ENCODE peak calls at places on chromosomes 2 and 18, in six cellular contexts. A is OCI-LY7; O is stimulated activated naive CD8-positive, alpha-beta T cell treated with anti-CD3 and anti-CD28 coated beads, Interleukin-15, Interleukin-2, amounts not matched to agents 100 U/mL and 50 U/mL, for 24 hours; Z is activated T-cell treated with anti-CD3 and anti-CD28 coated beads, Interleukin-2, amount 50 U/mL, for 4 hours; R is activated CD4-positive, alpha-beta T cell treated with anti-CD3 and anti-CD28 coated beads for 1 hour; D is dermis microvascular lymphatic vessel endothelial cell. C is an unnamed sample.

GRCh38 chr18:23337599-23338444 is 115.3 kb upstream of the RIOK3 start:
- DNase-seq in A (no peak), O (no peak), Z (no peak), R (no peak), D (peak; percentile 72), C (peak; percentile 42)

GRCh38 chr18:6884944-6885343 is 155.4 kb downstream of the ARHGAP28 start:
- DNase-seq in A (no peak), O (no peak), Z (no peak), R (no peak), D (peak; percentile 15), C (no peak)

GRCh38 chr2:238141541-238142318 is 3.3 kb downstream of the KLHL30 start:
- DNase-seq in A (no peak), O (no peak), Z (no peak), R (no peak), D (peak; percentile 23), C (no peak)

GRCh38 chr2:174555998-174556397 is 41.6 kb downstream of the WIPF1 start:
- DNase-seq in A (no peak), O (no peak), Z (no peak), R (no peak), D (peak; percentile 7), C (no peak)

GRCh38 chr18:47979611-47980200 is 49.2 kb upstream of the SMAD2 start:
- DNase-seq in A (no peak), O (no peak), Z (no peak), R (no peak), D (no peak), C (no peak)

GRCh38 chr18:71426441-71426840 is 1117.7 kb downstream of the CBLN2 start:
- DNase-seq in A (no peak), O (no peak), Z (no peak), R (no peak), D (no peak), C (no peak)

GRCh38 chr2:41722668-41723369 is 325.0 kb upstream of the PKDCC start:
- DNase-seq in A (no peak), O (no peak), Z (no peak), R (no peak), D (peak; percentile 5), C (no peak)

GRCh38 chr2:150981826-150982225 is 279.8 kb downstream of the RBM43 start:
- DNase-seq in A (no peak), O (no peak), Z (no peak), R (no peak), D (no peak), C (no peak)

GRCh38 chr18:33751613-33752221 is 173.7 kb downstream of the ASXL3 start:
- DNase-seq in A (peak; percentile 46), O (no peak), Z (no peak), R (no peak), D (peak; percentile 2), C (peak; percentile 43)

GRCh38 chr2:174708713-174709112 is 55.6 kb downstream of the CHRNA1 start:
- DNase-seq in A (no peak), O (no peak), Z (no peak), R (no peak), D (no peak), C (no peak)

GRCh38 chr2:175203621-175204496 is 22.3 kb upstream of the ATP5MC3 start:
- DNase-seq in A (peak; percentile 55), O (peak; percentile 60), Z (peak; percentile 29), R (peak; percentile 16), D (peak; percentile 49), C (peak; percentile 80)

GRCh38 chr2:108278631-108279030 is 10.1 kb upstream of the SULT1C2 start:
- DNase-seq in A (no peak), O (no peak), Z (no peak), R (no peak), D (no peak), C (no peak)

GRCh38 chr2:890791-891190 is 59.9 kb upstream of the SNTG2 start:
- DNase-seq in A (no peak), O (no peak), Z (no peak), R (no peak), D (no peak), C (no peak)

GRCh38 chr2:205883965-205884364 is 201.7 kb downstream of the NRP2 start:
- DNase-seq in A (no peak), O (no peak), Z (no peak), R (no peak), D (no peak), C (no peak)

GRCh38 chr18:9431296-9431695 is 44.0 kb upstream of the RALBP1 start:
- DNase-seq in A (no peak), O (no peak), Z (no peak), R (no peak), D (no peak), C (no peak)

GRCh38 chr2:26563686-26564085 is 77.5 kb downstream of the CIB4 start:
- DNase-seq in A (no peak), O (no peak), Z (no peak), R (no peak), D (no peak), C (no peak)

GRCh38 chr2:134268265-134268664 is 14.4 kb downstream of the MGAT5 start:
- DNase-seq in A (no peak), O (no peak), Z (no peak), R (no peak), D (peak; percentile 48), C (no peak)

GRCh38 chr2:86221066-86221684 is 21.9 kb downstream of the MRPL35 start:
- DNase-seq in A (peak; percentile 72), O (peak; percentile 66), Z (peak; percentile 18), R (peak; percentile 30), D (peak; percentile 62), C (peak; percentile 79)

GRCh38 chr18:59697236-59697932 is at the start of gene CCBE1:
- DNase-seq in A (no peak), O (peak; percentile 73), Z (no peak), R (no peak), D (peak; percentile 55), C (peak; percentile 88)

GRCh38 chr2:23486676-23487075 is 101.7 kb downstream of the KLHL29 start:
- DNase-seq in A (no peak), O (no peak), Z (no peak), R (no peak), D (no peak), C (no peak)

GRCh38 chr2:237533668-237534138 is 32.7 kb upstream of the PRLH start:
- DNase-seq in A (peak; percentile 15), O (no peak), Z (no peak), R (no peak), D (no peak), C (no peak)

GRCh38 chr18:76490701-76491171 is 4.3 kb downstream of the ZNF516 start:
- DNase-seq in A (no peak), O (peak; percentile 46), Z (peak; percentile 47), R (peak; percentile 39), D (peak; percentile 22), C (peak; percentile 56)

GRCh38 chr2:241924909-241925250 is 55.4 kb downstream of the RTP5 start:
- DNase-seq in A (no peak), O (no peak), Z (no peak), R (no peak), D (no peak), C (no peak)

GRCh38 chr2:45353879-45354278 is 257.2 kb downstream of the SRBD1 start:
- DNase-seq in A (no peak), O (no peak), Z (no peak), R (no peak), D (peak; percentile 95), C (no peak)

C was measured in neural progenitor cell.